ENCODE peak calls at places on chromosomes 1 and 21, in eight cellular contexts. One of them, this sample, is unnamed.

GRCh38 chr1:62384276-62385005 is 52.4 kb upstream of the USP1 start:
- DNase-seq in nephron progenitor cell: no peak
- DNase-seq in stromal cell of bone marrow: peak
- DNase-seq in GM19239: no peak
- DNase-seq in mucosa of gallbladder: peak
- DNase-seq in NCI-H2171 treated with DMSO at 0.1 percent for 48 hours: peak
- DNase-seq in activated T-cell treated with anti-CD3 and anti-CD28 coated beads for 1 hour: no peak
- DNase-seq in suprapubic skin: no peak
- DNase-seq in this sample: peak

GRCh38 chr1:50976890-50977574 is 7.0 kb downstream of the CDKN2C start:
- DNase-seq in nephron progenitor cell: peak
- DNase-seq in stromal cell of bone marrow: no peak
- DNase-seq in GM19239: no peak
- DNase-seq in mucosa of gallbladder: no peak
- DNase-seq in NCI-H2171 treated with DMSO at 0.1 percent for 48 hours: peak
- DNase-seq in activated T-cell treated with anti-CD3 and anti-CD28 coated beads for 1 hour: no peak
- DNase-seq in suprapubic skin: no peak
- DNase-seq in this sample: no peak

GRCh38 chr1:46300673-46301405 is 2.6 kb downstream of the LRRC41 start:
- DNase-seq in nephron progenitor cell: no peak
- DNase-seq in stromal cell of bone marrow: no peak
- DNase-seq in GM19239: no peak
- DNase-seq in mucosa of gallbladder: no peak
- DNase-seq in NCI-H2171 treated with DMSO at 0.1 percent for 48 hours: no peak
- DNase-seq in activated T-cell treated with anti-CD3 and anti-CD28 coated beads for 1 hour: no peak
- DNase-seq in suprapubic skin: no peak
- DNase-seq in this sample: no peak

GRCh38 chr1:95086949-95087533 is 14.3 kb upstream of the ALG14 start:
- DNase-seq in nephron progenitor cell: peak
- DNase-seq in stromal cell of bone marrow: peak
- DNase-seq in GM19239: no peak
- DNase-seq in mucosa of gallbladder: peak
- DNase-seq in NCI-H2171 treated with DMSO at 0.1 percent for 48 hours: no peak
- DNase-seq in activated T-cell treated with anti-CD3 and anti-CD28 coated beads for 1 hour: no peak
- DNase-seq in suprapubic skin: no peak
- DNase-seq in this sample: peak

GRCh38 chr21:36791695-36792451 is 93.0 kb downstream of the SIM2 start:
- DNase-seq in nephron progenitor cell: no peak
- DNase-seq in stromal cell of bone marrow: no peak
- DNase-seq in GM19239: no peak
- DNase-seq in mucosa of gallbladder: no peak
- DNase-seq in NCI-H2171 treated with DMSO at 0.1 percent for 48 hours: no peak
- DNase-seq in activated T-cell treated with anti-CD3 and anti-CD28 coated beads for 1 hour: no peak
- DNase-seq in suprapubic skin: no peak
- DNase-seq in this sample: no peak

GRCh38 chr1:25572708-25573590 is 29.5 kb downstream of the LDLRAP1 start:
- DNase-seq in nephron progenitor cell: peak
- DNase-seq in stromal cell of bone marrow: no peak
- DNase-seq in GM19239: peak
- DNase-seq in mucosa of gallbladder: peak
- DNase-seq in NCI-H2171 treated with DMSO at 0.1 percent for 48 hours: peak
- DNase-seq in activated T-cell treated with anti-CD3 and anti-CD28 coated beads for 1 hour: peak
- DNase-seq in suprapubic skin: no peak
- DNase-seq in this sample: no peak

GRCh38 chr1:33460947-33461629 is 11.4 kb upstream of the ZSCAN20 start:
- DNase-seq in nephron progenitor cell: no peak
- DNase-seq in stromal cell of bone marrow: no peak
- DNase-seq in GM19239: peak
- DNase-seq in mucosa of gallbladder: peak
- DNase-seq in NCI-H2171 treated with DMSO at 0.1 percent for 48 hours: no peak
- DNase-seq in activated T-cell treated with anti-CD3 and anti-CD28 coated beads for 1 hour: no peak
- DNase-seq in suprapubic skin: no peak
- DNase-seq in this sample: no peak

GRCh38 chr1:6035719-6036118 is 10.0 kb upstream of the KCNAB2 start:
- DNase-seq in nephron progenitor cell: no peak
- DNase-seq in stromal cell of bone marrow: no peak
- DNase-seq in GM19239: no peak
- DNase-seq in mucosa of gallbladder: no peak
- DNase-seq in NCI-H2171 treated with DMSO at 0.1 percent for 48 hours: no peak
- DNase-seq in activated T-cell treated with anti-CD3 and anti-CD28 coated beads for 1 hour: no peak
- DNase-seq in suprapubic skin: no peak
- DNase-seq in this sample: no peak

GRCh38 chr1:172145231-172145651 is 275.2 kb upstream of the C1orf105 start:
- DNase-seq in nephron progenitor cell: no peak
- DNase-seq in stromal cell of bone marrow: peak
- DNase-seq in GM19239: no peak
- DNase-seq in mucosa of gallbladder: no peak
- DNase-seq in NCI-H2171 treated with DMSO at 0.1 percent for 48 hours: no peak
- DNase-seq in activated T-cell treated with anti-CD3 and anti-CD28 coated beads for 1 hour: no peak
- DNase-seq in suprapubic skin: no peak
- DNase-seq in this sample: peak